ENCODE peak calls at places on chromosomes 5 and 9, in five cellular contexts. E is neuronal stem cell, K is H9, G is H1, X is mesenchymal stem cell. J is an unnamed sample.

GRCh38 chr9:126822278-126822677 is 17.4 kb downstream of the ZBTB43 start:
- DNase-seq in E (no peak), K (no peak), G (no peak), X (no peak), J (no peak)

GRCh38 chr5:59842999-59843398 is 50.5 kb downstream of the PDE4D start:
- DNase-seq in E (no peak), K (no peak), G (no peak), X (peak), J (peak)

GRCh38 chr5:147578228-147579024 is 68.6 kb upstream of the DPYSL3 start:
- DNase-seq in E (no peak), K (no peak), G (no peak), X (peak), J (peak)

GRCh38 chr9:37215456-37216229 is 95.3 kb downstream of the ZCCHC7 start:
- DNase-seq in E (no peak), K (no peak), G (no peak), X (no peak), J (peak)

GRCh38 chr5:68285857-68286611 is 70.5 kb downstream of the PIK3R1 start:
- DNase-seq in E (peak), K (no peak), G (no peak), X (peak), J (peak)

GRCh38 chr5:107388111-107388861 is 282.5 kb downstream of the EFNA5 start:
- DNase-seq in E (no peak), K (no peak), G (no peak), X (peak), J (peak)

GRCh38 chr9:129307227-129307970 is 129.3 kb upstream of the IER5L start:
- DNase-seq in E (no peak), K (no peak), G (no peak), X (no peak), J (no peak)

GRCh38 chr5:160500776-160501175 is 79.1 kb downstream of the PTTG1 start:
- DNase-seq in E (no peak), K (no peak), G (no peak), X (no peak), J (no peak)

GRCh38 chr9:81694541-81694940 is 5.2 kb upstream of the TLE1 start:
- DNase-seq in E (no peak), K (no peak), G (no peak), X (peak), J (peak)

GRCh38 chr9:85009251-85009650 is 339.7 kb downstream of the NTRK2 start:
- DNase-seq in E (no peak), K (no peak), G (no peak), X (no peak), J (no peak)

GRCh38 chr5:150137168-150137957 is 18.3 kb downstream of the PDGFRB start:
- DNase-seq in E (no peak), K (peak), G (no peak), X (peak), J (peak)
- H3K14ac ChIP-seq in E (no peak), K (peak), G (no peak), X (peak), J (peak)

GRCh38 chr9:112112941-112113399 is 62.1 kb downstream of the SUSD1 start:
- DNase-seq in E (no peak), K (peak), G (peak), X (no peak), J (no peak)
- H2BK15ac ChIP-seq in E (no peak), K (no peak), G (no peak), X (no peak), J (no peak)

DNA sequence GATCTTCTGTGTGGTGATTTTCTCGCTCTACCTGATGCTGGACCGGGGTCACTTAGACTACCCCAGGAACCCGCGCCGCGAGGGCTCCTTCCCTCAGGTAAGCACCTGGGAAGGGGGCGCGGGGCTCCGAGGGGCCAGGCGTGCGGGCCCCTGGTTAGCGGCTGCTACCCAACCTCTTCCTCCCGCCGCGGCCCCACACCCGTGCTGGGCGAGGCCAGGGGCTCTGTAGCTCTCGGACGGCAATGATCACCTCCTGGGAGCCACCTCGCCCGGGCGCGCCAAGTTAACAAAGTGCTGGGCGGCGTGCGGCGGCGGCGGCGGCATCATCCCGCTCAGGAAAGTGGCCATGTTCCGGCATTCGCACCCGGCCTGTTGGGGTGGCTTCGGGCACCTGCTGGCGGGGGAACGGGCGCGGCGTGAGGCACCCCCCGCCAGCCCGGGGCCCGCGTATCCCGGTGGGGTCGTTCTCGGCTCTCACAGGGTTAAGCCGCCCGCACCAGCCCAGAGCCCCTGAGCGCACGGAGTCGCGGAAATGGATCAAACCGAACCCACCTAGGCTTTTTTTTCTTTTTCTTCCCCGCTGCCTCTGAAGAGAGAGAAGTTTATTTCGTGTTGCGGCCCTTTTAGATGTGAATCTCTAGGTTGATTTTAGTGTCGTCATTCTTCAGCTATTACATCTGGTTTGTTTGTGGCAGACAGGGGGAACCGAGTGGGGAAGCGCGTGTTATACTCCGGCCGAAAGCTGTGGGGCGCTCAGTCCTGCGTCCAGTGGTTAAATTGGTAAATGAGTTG is 925 bp downstream of the MAN2A1 start:
- DNase-seq in E (peak), K (peak), G (peak), X (peak), J (peak)
- H3K14ac ChIP-seq in E (peak), K (peak), G (no peak), X (peak), J (peak)

DNA sequence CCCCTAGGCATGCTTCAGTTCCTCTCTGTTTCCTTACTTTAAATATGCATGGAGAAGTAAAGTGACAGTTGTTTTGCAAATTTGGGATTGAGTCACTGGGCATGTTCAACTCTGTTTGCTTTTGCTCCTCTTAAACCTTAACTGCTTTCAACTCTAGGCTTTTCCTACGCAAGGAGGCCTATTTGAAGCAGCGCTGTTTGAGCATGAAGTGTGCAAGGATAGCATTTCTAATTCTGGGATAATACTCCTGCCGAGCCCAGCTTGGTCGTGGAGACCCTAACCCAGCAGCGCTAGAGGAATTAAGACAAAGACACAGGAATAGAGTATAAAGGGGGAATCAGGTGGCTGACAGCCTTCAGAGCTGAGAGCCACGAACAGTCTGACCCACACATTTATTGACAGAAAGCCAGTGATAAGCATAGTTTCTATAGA is 803.4 kb upstream of the CDH10 start:
- DNase-seq in E (peak), K (peak), G (no peak), X (no peak), J (no peak)
- H2BK15ac ChIP-seq in E (no peak), K (no peak), G (no peak), X (no peak), J (no peak)

J was measured in IMR-90.